ENCODE peak calls at places on chromosomes 6 and 20, in nine cellular contexts. J is sciatic nerve; L is OCI-LY7; K is stimulated activated CD8-positive, alpha-beta memory T cell treated with anti-CD3 and anti-CD28 coated beads, Interleukin-4, amount 100 ng/mL, for 1 hour; Q is ACHN; Y is activated CD4-positive, alpha-beta T cell treated with anti-CD3 and anti-CD28 coated beads, Interleukin-2, amount 50 U/mL, for 24 hours; B is brain microvascular endothelial cell; N is GM10248; U is HTR-8/SVneo. X is an unnamed sample.
A peak's percentile ranks its signal among the peaks of the same experiment; 100 is the strongest.

GRCh38 chr6:82273295-82273694 is 25.8 kb upstream of the IBTK start:
- DNase-seq in J (no peak), L (no peak), K (no peak), Q (no peak), Y (no peak), B (no peak), N (no peak), U (no peak), X (no peak)

GRCh38 chr6:74645108-74645849 is 560.6 kb downstream of the COL12A1 start:
- DNase-seq in J (no peak), L (no peak), K (no peak), Q (no peak), Y (no peak), B (no peak), N (no peak), U (no peak), X (no peak)

GRCh38 chr20:25136643-25137559 is 55.0 kb upstream of the VSX1 start:
- DNase-seq in J (no peak), L (no peak), K (no peak), Q (peak; percentile 92), Y (no peak), B (peak; percentile 76), N (no peak), U (peak; percentile 83), X (peak; percentile 95)

GRCh38 chr6:142015011-142015410 is 117.7 kb upstream of the GJE1 start:
- DNase-seq in J (no peak), L (no peak), K (no peak), Q (no peak), Y (no peak), B (no peak), N (no peak), U (no peak), X (no peak)

GRCh38 chr20:44471481-44471882 is 4.2 kb upstream of the TTPAL start:
- DNase-seq in J (no peak), L (no peak), K (no peak), Q (peak; percentile 7), Y (no peak), B (no peak), N (no peak), U (peak; percentile 71), X (no peak)

GRCh38 chr6:85114583-85114939 is 335.3 kb upstream of the NT5E start:
- DNase-seq in J (no peak), L (no peak), K (no peak), Q (no peak), Y (no peak), B (no peak), N (no peak), U (no peak), X (no peak)

GRCh38 chr6:53581161-53581560 is 36.3 kb upstream of the GCLC start:
- DNase-seq in J (no peak), L (no peak), K (no peak), Q (no peak), Y (no peak), B (peak; percentile 3), N (no peak), U (no peak), X (peak; percentile 11)

GRCh38 chr6:170102582-170103481 is 188.0 kb downstream of the DLL1 start:
- DNase-seq in J (peak; percentile 34), L (no peak), K (no peak), Q (no peak), Y (no peak), B (no peak), N (no peak), U (no peak), X (no peak)

GRCh38 chr6:75422024-75422639 is 71.5 kb downstream of the FILIP1 start:
- DNase-seq in J (no peak), L (no peak), K (no peak), Q (no peak), Y (no peak), B (no peak), N (no peak), U (no peak), X (no peak)

GRCh38 chr6:22363166-22363965 is 66.5 kb upstream of the PRL start:
- DNase-seq in J (no peak), L (no peak), K (no peak), Q (no peak), Y (no peak), B (no peak), N (no peak), U (no peak), X (no peak)

X was measured in H54.